ENCODE peak calls at places on chromosomes 7 and 10, in eight cellular contexts. B, A, Q, J, L, H, Z and X are unnamed samples.

GRCh38 chr10:122490268-122490667 is 28.9 kb downstream of the HTRA1 start:
- DNase-seq in B (no peak), A (no peak), Q (peak), J (no peak), L (no peak), H (no peak), Z (no peak), X (peak)

GRCh38 chr10:100793055-100793454 is 47.7 kb downstream of the PAX2 start:
- DNase-seq in B (peak), A (no peak), Q (no peak), J (no peak), L (no peak), H (no peak), Z (no peak), X (no peak)

GRCh38 chr7:105346138-105346537 is 42.6 kb downstream of the SRPK2 start:
- DNase-seq in B (no peak), A (no peak), Q (no peak), J (no peak), L (no peak), H (no peak), Z (no peak), X (no peak)

GRCh38 chr10:118730699-118731456 is 23.9 kb downstream of the CACUL1 start:
- DNase-seq in B (no peak), A (no peak), Q (no peak), J (no peak), L (no peak), H (no peak), Z (no peak), X (no peak)

GRCh38 chr10:20256969-20257368 is 440.7 kb downstream of the PLXDC2 start:
- DNase-seq in B (no peak), A (no peak), Q (no peak), J (no peak), L (no peak), H (no peak), Z (no peak), X (no peak)

GRCh38 chr7:107089627-107090026 is 45.1 kb downstream of the PRKAR2B start:
- DNase-seq in B (no peak), A (no peak), Q (no peak), J (no peak), L (no peak), H (no peak), Z (no peak), X (no peak)

GRCh38 chr10:21314234-21314633 is 211.2 kb downstream of the SKIDA1 start:
- DNase-seq in B (peak), A (no peak), Q (no peak), J (no peak), L (no peak), H (no peak), Z (no peak), X (no peak)

GRCh38 chr7:102891693-102892261 is 21.0 kb upstream of the LRRC17 start:
- DNase-seq in B (no peak), A (no peak), Q (peak), J (no peak), L (no peak), H (peak), Z (peak), X (peak)

GRCh38 chr7:47493971-47494370 is 87.9 kb downstream of the TNS3 start:
- DNase-seq in B (no peak), A (no peak), Q (no peak), J (no peak), L (no peak), H (no peak), Z (no peak), X (no peak)

GRCh38 chr10:23918839-23919238 is 290.1 kb upstream of the KIAA1217 start:
- DNase-seq in B (no peak), A (no peak), Q (no peak), J (no peak), L (no peak), H (no peak), Z (no peak), X (no peak)

GRCh38 chr10:121296856-121297255 is 301.4 kb downstream of the FGFR2 start:
- DNase-seq in B (no peak), A (no peak), Q (no peak), J (no peak), L (no peak), H (no peak), Z (no peak), X (no peak)

GRCh38 chr7:151117565-151117964 is 31.3 kb downstream of the AGAP3 start:
- DNase-seq in B (no peak), A (no peak), Q (no peak), J (no peak), L (no peak), H (peak), Z (peak), X (no peak)

GRCh38 chr10:79390551-79391229 is 43.4 kb downstream of the PPIF start:
- DNase-seq in B (no peak), A (no peak), Q (no peak), J (peak), L (no peak), H (peak), Z (no peak), X (no peak)

GRCh38 chr7:2445047-2445446 is 31.2 kb downstream of the GRIFIN start:
- DNase-seq in B (no peak), A (no peak), Q (no peak), J (no peak), L (no peak), H (no peak), Z (no peak), X (no peak)